ENCODE peak calls at places on chromosomes 3 and 15, in five cellular contexts. B, V, S, X and Y are unnamed samples.

GRCh38 chr3:95905182-95905581 is 909.2 kb upstream of the EPHA6 start:
- DNase-seq in S (no peak), V (no peak), B (no peak), X (no peak), Y (no peak)

GRCh38 chr3:123361019-123361418 is 87.9 kb downstream of the ADCY5 start:
- DNase-seq in S (no peak), X (no peak), V (no peak), B (peak; percentile 54), Y (no peak)

GRCh38 chr3:179401561-179401960 is 49.7 kb downstream of the GNB4 start:
- DNase-seq in S (no peak), V (no peak), X (no peak), B (peak; percentile 5), Y (no peak)

GRCh38 chr3:17643691-17644090 is 98.7 kb downstream of the TBC1D5 start:
- DNase-seq in V (no peak), S (no peak), B (no peak), X (no peak), Y (no peak)

GRCh38 chr3:152399374-152399773 is 130.6 kb downstream of the MBNL1 start:
- DNase-seq in V (no peak), X (no peak), S (no peak), B (no peak), Y (no peak)

GRCh38 chr3:30440880-30441279 is 165.5 kb upstream of the TGFBR2 start:
- DNase-seq in X (no peak), S (no peak), V (no peak), B (no peak), Y (no peak)

GRCh38 chr15:89377842-89378698 is 43.4 kb upstream of the POLG start:
- DNase-seq in B (peak; percentile 75), V (no peak), X (no peak), S (no peak), Y (no peak)

GRCh38 chr3:99714146-99714545 is 75.8 kb downstream of the COL8A1 start:
- DNase-seq in V (no peak), B (no peak), X (peak; percentile 5), S (no peak), Y (no peak)

GRCh38 chr3:5136619-5137429 is 14.7 kb downstream of the ARL8B start:
- DNase-seq in X (peak; percentile 67), B (peak; percentile 38), V (peak; percentile 89), S (no peak), Y (no peak)

GRCh38 chr3:141056716-141057115 is 5.6 kb downstream of the SPSB4 start:
- DNase-seq in V (no peak), B (peak; percentile 35), X (no peak), S (no peak), Y (no peak)

GRCh38 chr3:43549626-43550025 is 72.2 kb downstream of the ANO10 start:
- DNase-seq in S (no peak), V (no peak), X (no peak), B (no peak), Y (no peak)